ENCODE peak calls at places on chromosomes 12 and 14, in six cellular contexts. X, K, Q, P, B and Y are unnamed samples. For H3K4me1, the result is how much of the 10 kb centered on the place peaks cover.

GRCh38 chr14:80278293-80279037 is 67.2 kb upstream of the DIO2 start:
- DNase-seq in X (no peak), K (no peak), Q (peak), P (no peak), B (no peak), Y (no peak)

GRCh38 chr12:118447181-118447580 is 70.8 kb downstream of the SUDS3 start:
- DNase-seq in P (no peak), B (no peak), K (no peak), Q (no peak), X (no peak), Y (no peak)

GRCh38 chr12:89882051-89882450 is 173.4 kb upstream of the ATP2B1 start:
- DNase-seq in X (no peak), P (no peak), Q (no peak), K (no peak), B (no peak), Y (no peak)

GRCh38 chr14:87805315-87805723 is 187.7 kb downstream of the GALC start:
- DNase-seq in X (no peak), K (peak), B (peak), P (peak), Q (peak), Y (no peak)

GRCh38 chr14:105061428-105062047 is 3.7 kb downstream of the GPR132 start:
- DNase-seq in P (peak), B (no peak), K (peak), X (peak), Q (peak), Y (peak)

GRCh38 chr14:103006991-103007520 is 50.3 kb downstream of the CDC42BPB start:
- DNase-seq in Q (no peak), K (no peak), B (no peak), X (no peak), P (no peak), Y (no peak)

GRCh38 chr12:178715-179109 is 35.2 kb downstream of the SLC6A12 start:
- DNase-seq in P (no peak), Q (no peak), X (no peak), B (no peak), K (peak), Y (no peak)

GRCh38 chr12:89328483-89329030 is 23.7 kb downstream of the DUSP6 start:
- DNase-seq in Q (peak), K (no peak), B (no peak), P (no peak), X (no peak), Y (no peak)

GRCh38 chr12:106193404-106194215 is 54.2 kb downstream of the CKAP4 start:
- DNase-seq in B (no peak), Q (no peak), P (no peak), K (no peak), X (no peak), Y (no peak)

GRCh38 chr14:93909429-93910128 is 17.6 kb upstream of the FAM181A start:
- DNase-seq in Q (peak), X (no peak), P (no peak), B (no peak), K (no peak), Y (no peak)

GRCh38 chr12:98424726-98425401 is 90.5 kb upstream of the TMPO start:
- DNase-seq in Q (peak), P (peak), B (peak), K (no peak), X (peak), Y (no peak)

GRCh38 chr14:77557391-77557790 is 58.8 kb upstream of the ISM2 start:
- DNase-seq in X (no peak), Q (no peak), K (no peak), P (no peak), B (no peak), Y (no peak)

DNA sequence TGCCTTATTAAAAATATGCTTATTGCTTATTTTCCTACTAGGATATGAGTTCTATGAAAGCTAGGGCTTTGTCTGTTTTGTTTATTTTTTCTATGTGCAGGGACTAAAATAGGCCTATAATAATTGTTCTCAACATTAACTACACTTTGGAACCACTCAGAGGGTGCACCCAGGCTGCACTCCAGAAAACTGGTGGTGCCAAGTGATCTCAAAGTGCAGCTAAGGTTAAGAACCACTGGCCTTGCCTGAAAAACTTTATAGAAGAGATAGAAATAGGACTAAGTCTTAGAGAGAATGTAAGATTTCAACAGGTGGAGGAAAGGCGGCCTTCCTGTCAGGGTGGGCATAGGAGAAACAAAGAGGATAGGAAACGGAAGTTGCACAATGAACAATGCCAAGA is 37.7 kb upstream of the NR1H4 start:
- DNase-seq in B (no peak), P (no peak), K (no peak), Q (no peak), X (no peak), Y (no peak)
- H3K4me3 ChIP-seq in B (no peak), P (no peak), K (no peak), Q (no peak), X (no peak), Y (no peak)

DNA sequence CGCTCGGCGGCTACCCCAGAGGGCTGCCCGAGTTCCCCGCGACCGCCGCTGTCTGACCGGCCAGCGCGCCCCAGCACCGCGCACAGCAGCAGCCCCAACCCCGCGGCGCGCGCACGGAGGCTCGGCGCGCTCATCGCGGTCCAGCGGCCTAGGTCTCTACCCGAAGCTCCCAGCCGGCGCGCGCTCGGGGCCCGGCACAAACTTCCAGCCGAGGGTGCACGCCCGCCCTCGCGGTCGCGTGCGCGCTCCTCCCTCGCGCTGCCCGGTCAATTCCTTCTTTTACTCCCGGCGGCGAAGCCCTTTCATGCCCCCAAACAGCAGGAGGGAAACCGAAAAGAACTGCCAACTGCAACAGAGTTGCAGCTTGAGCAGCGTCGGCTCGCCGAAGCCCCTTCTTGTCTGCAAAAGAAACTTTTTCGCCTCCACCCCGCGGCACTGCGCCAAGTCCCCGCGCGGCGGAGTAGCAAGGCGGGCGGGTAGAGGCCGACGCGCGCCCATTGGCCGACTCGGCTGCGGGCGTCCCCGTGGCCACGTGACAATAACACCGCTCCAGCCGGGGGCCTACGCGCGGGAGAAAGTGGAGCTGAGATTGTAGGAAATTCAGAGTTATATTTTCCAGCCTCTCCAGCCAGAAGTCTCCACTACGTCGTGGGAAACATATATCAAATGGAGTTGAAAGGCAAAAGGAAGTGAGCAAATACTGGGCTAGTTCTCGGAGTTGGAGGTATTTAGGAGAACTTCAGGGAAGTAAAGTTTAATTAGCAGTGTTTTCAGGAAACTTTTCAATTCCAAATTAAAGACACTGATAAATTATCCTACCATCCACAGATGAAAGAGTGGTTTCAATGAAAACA is at the start of gene LRIG3:
- DNase-seq in P (peak), K (peak), B (peak), Q (peak), X (no peak), Y (peak)
- H3K4me1 ChIP-seq in P (under half), K (under half), B (under half), Q (half or more), X (under half), Y (under half)

DNA sequence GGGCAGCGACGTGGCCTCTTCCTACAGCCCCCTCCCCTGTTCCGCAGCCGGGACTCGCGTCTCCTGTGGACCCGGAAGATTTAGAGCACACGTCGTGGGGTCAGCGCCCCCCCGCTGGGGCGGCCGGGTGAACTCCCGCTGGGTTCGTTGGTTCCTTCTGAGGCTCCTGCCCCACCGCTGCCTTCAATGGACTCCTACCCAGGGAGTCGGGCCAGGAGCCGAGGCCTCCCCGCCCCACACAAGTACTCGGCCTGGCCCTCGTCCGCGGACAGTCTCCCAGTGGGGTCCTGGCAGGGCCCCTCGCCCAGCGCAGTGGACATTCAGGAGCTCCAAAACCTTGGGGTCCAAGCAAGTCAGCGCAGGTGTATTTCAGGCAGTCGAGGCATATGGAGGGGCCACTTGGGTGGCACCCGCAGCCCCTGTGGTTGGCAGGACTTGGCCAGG is 1.2 kb downstream of the MMP17 start:
- DNase-seq in Q (no peak), B (peak), P (no peak), K (peak), X (no peak), Y (peak)
- H3K4me3 ChIP-seq in Q (no peak), B (peak), P (no peak), K (peak), X (peak), Y (no peak)

GRCh38 chr12:125983784-125984510 is 918.7 kb downstream of the AACS start:
- DNase-seq in Q (peak), X (no peak), K (no peak), B (no peak), P (no peak), Y (no peak)

GRCh38 chr12:125981610-125982253 is 916.5 kb downstream of the AACS start:
- DNase-seq in X (no peak), K (no peak), B (no peak), P (no peak), Q (no peak), Y (no peak)

GRCh38 chr12:125988545-125988944 is 923.3 kb downstream of the AACS start:
- DNase-seq in P (no peak), B (no peak), K (no peak), X (no peak), Q (no peak), Y (no peak)

DNA sequence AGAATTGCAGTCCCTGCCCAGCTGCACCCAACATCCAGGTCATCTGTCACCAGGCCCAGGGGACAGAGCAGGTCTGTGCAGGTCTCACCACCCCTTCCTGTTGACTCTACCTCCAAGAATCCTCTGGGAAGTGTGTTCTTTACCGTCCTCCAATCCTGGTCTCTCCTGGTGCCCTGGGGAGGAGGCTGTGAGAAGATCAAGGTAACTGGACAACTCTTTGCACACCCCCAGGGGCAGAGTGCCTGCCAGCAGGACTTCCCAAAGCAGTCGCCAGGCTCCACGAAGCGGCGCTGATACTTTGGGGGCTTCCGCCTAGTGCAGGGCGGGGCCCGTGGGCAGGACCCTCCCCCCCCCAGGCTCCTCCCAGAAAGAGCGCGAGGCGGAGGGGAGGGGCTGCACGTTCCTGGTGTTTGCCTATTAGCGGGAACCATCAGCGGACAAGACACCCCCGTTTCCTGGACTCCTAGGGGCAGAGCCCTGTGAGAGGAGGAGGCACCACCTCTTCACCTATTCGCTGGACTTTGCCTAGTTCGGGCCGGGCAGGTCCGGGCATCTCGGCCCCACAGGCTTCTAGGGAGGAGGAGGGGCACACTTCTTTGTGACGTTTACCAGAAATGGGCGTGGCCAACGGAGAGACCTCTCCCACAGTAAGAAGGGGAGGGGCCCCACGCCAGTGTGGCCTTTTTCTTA is 918.0 kb downstream of the AACS start:
- DNase-seq in X (no peak), P (no peak), Q (peak), K (no peak), B (no peak), Y (peak)
- H3K4me1 ChIP-seq in X (under half), P (under half), Q (under half), K (under half), B (under half), Y (under half)

DNA sequence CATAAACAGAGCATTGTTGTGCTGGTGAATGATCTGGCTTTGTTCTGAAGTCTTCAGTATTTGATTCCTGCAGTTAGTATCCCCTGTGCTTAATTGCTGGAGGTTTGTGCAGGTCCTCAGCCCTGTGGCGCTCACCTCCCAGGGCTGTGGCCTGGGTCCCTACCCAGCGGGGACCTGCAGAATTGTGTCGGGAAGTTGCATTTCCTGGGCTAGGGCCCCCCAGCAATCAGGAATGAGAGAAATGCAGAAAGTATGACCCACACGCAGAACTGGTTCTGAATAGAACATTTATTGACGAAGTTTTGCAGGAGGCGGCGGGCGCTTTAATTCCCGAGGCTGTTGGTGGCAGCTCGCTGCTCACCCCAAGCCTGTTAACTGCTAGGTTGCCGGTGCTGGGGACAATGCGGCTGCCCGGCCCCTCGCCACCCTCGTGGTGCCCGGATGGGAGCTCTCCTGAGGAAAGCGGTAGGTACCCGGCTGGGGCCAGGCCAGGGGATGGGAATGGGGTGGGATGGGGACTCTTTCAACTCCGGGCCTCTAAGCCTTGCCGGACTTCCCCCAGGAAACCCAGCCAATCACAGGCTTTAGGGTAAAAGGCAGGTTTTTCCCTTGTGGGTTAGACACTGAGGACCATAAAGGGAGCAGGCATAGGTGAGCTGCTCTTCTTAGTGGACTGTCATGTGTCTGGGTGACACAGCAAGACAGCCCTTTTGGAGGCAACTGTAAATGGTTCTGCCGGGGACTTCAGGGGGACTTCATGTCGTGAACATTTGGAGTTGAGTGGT is 11.6 kb downstream of the PLEKHG3 start:
- DNase-seq in X (no peak), Q (peak), K (no peak), B (no peak), P (no peak), Y (peak)
- H3K4me3 ChIP-seq in X (no peak), Q (no peak), K (peak), B (no peak), P (no peak), Y (no peak)

GRCh38 chr12:59036341-59036740 is 116.0 kb upstream of the LRIG3 start:
- DNase-seq in K (no peak), P (no peak), B (no peak), Q (no peak), X (no peak), Y (no peak)

GRCh38 chr12:59027199-59027598 is 106.9 kb upstream of the LRIG3 start:
- DNase-seq in X (no peak), B (peak), P (no peak), K (no peak), Q (no peak), Y (no peak)

GRCh38 chr12:59031313-59031712 is 111.0 kb upstream of the LRIG3 start:
- DNase-seq in B (no peak), X (no peak), K (no peak), Q (no peak), P (no peak), Y (no peak)

DNA sequence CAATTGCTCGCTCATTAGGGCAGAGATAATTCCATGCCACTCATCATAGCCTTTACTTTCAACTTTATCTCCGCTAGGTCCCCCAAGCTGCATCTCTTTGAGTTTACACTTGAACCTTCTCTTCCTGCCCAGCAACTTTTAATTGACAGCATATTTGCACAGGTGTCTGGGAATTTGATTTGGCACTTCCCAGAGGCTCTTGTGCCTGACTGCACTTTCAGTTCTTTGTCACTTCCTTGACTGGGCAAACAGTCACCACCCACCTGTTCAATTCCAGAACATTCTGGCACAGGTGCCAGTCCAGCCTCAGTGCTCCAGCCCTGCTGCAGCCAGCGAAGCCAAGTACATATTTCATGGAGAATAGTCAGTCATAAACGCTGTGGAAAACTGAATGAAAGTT is 110.1 kb upstream of the LRIG3 start:
- DNase-seq in K (peak), X (no peak), P (no peak), B (peak), Q (peak), Y (peak)
- H3K4me1 ChIP-seq in K (under half), X (under half), P (under half), B (under half), Q (under half), Y (under half)